ENCODE peak calls at places on chromosomes 12 and 14, in nine cellular contexts. Z is NCI-H1436, C is DMS153, B is kidney epithelial cell, A is stromal cell of bone marrow, I is heart right ventricle, S is hippocampal formation, H is left ventricle myocardium inferior, V is T-helper 2 cell. E is an unnamed sample.

GRCh38 chr14:104092931-104093365 is 7.4 kb downstream of the ASPG start:
- DNase-seq in Z (no peak), C (no peak), B (no peak), A (no peak), I (no peak), S (no peak), H (peak), V (no peak), E (no peak)

GRCh38 chr12:107236824-107237467 is 143.6 kb upstream of the CRY1 start:
- DNase-seq in Z (no peak), C (no peak), B (peak), A (no peak), I (no peak), S (no peak), H (no peak), V (no peak), E (no peak)

GRCh38 chr12:94174576-94174975 is 26.2 kb downstream of the PLXNC1 start:
- DNase-seq in Z (no peak), C (no peak), B (no peak), A (no peak), I (no peak), S (no peak), H (peak), V (peak), E (no peak)

GRCh38 chr14:97802430-97802829 is 1005.2 kb downstream of the VRK1 start:
- DNase-seq in Z (no peak), C (no peak), B (no peak), A (no peak), I (no peak), S (no peak), H (no peak), V (no peak), E (no peak)

GRCh38 chr12:88255847-88256246 is 113.7 kb downstream of the TMTC3 start:
- DNase-seq in Z (no peak), C (no peak), B (no peak), A (no peak), I (no peak), S (no peak), H (no peak), V (no peak), E (no peak)

GRCh38 chr12:116065561-116065960 is 211.9 kb downstream of the MED13L start:
- DNase-seq in Z (no peak), C (no peak), B (no peak), A (no peak), I (no peak), S (no peak), H (no peak), V (no peak), E (no peak)

GRCh38 chr12:32183646-32184045 is 77.0 kb downstream of the BICD1 start:
- DNase-seq in Z (no peak), C (no peak), B (no peak), A (no peak), I (no peak), S (no peak), H (no peak), V (no peak), E (no peak)

GRCh38 chr12:91958816-91959215 is 186.8 kb downstream of the BTG1 start:
- DNase-seq in Z (no peak), C (no peak), B (peak), A (no peak), I (no peak), S (no peak), H (no peak), V (no peak), E (no peak)

GRCh38 chr12:72011374-72011773 is 72.7 kb downstream of the TPH2 start:
- DNase-seq in Z (no peak), C (no peak), B (no peak), A (no peak), I (no peak), S (no peak), H (no peak), V (no peak), E (no peak)

GRCh38 chr12:114401346-114402320 is 4.3 kb downstream of the TBX5 start:
- DNase-seq in Z (no peak), C (no peak), B (no peak), A (no peak), I (no peak), S (no peak), H (no peak), V (no peak), E (no peak)

GRCh38 chr12:107404981-107405380 is 280.6 kb upstream of the PWP1 start:
- DNase-seq in Z (peak), C (peak), B (no peak), A (no peak), I (no peak), S (no peak), H (no peak), V (no peak), E (no peak)